ENCODE peak calls at places on chromosomes 6 and 20, in five cellular contexts. G is tibial nerve, D is suprapubic skin, P is transverse colon, I is K562. F is an unnamed sample.

GRCh38 chr20:6637160-6637579 is 130.3 kb upstream of the BMP2 start:
- DNase-seq in G (no peak), D (no peak), P (no peak), I (no peak), F (no peak)

GRCh38 chr20:62812181-62812906 is 4.5 kb upstream of the COL9A3 start:
- DNase-seq in G (no peak), D (no peak), P (no peak), I (no peak), F (no peak)

GRCh38 chr20:5608448-5609161 is 141.6 kb upstream of the SHLD1 start:
- DNase-seq in G (no peak), D (no peak), P (no peak), I (no peak), F (peak)

GRCh38 chr20:40991181-40991889 is 37.3 kb upstream of the TOP1 start:
- DNase-seq in G (no peak), D (peak), P (peak), I (no peak), F (no peak)

GRCh38 chr20:55540486-55540885 is 464.8 kb downstream of the CBLN4 start:
- DNase-seq in G (no peak), D (no peak), P (no peak), I (no peak), F (no peak)

GRCh38 chr6:126145386-126145785 is 159.0 kb downstream of the TRMT11 start:
- DNase-seq in G (no peak), D (no peak), P (no peak), I (no peak), F (no peak)

GRCh38 chr20:50073500-50073899 is 39.5 kb downstream of the UBE2V1 start:
- DNase-seq in G (no peak), D (no peak), P (no peak), I (no peak), F (no peak)

GRCh38 chr6:104625536-104625935 is 234.2 kb downstream of the HACE1 start:
- DNase-seq in G (no peak), D (no peak), P (no peak), I (no peak), F (no peak)

GRCh38 chr6:85360794-85361642 is 88.9 kb upstream of the NT5E start:
- DNase-seq in G (no peak), D (no peak), P (peak), I (no peak), F (peak)

GRCh38 chr20:64199395-64199794 is 35.1 kb downstream of the MYT1 start:
- DNase-seq in G (no peak), D (no peak), P (no peak), I (no peak), F (no peak)

GRCh38 chr6:7414811-7415210 is 25.2 kb downstream of the RIOK1 start:
- DNase-seq in G (no peak), D (no peak), P (no peak), I (no peak), F (no peak)

GRCh38 chr6:150813993-150814359 is 51.5 kb upstream of the MTHFD1L start:
- DNase-seq in G (no peak), D (no peak), P (no peak), I (no peak), F (peak)

GRCh38 chr6:26124550-26125014 is 37.4 kb downstream of the HFE start:
- DNase-seq in G (no peak), D (no peak), P (no peak), I (no peak), F (no peak)

GRCh38 chr20:62536731-62537401 is 61.1 kb upstream of the GATA5 start:
- DNase-seq in G (no peak), D (no peak), P (no peak), I (no peak), F (no peak)

GRCh38 chr6:138428943-138429616 is 25.1 kb downstream of the HEBP2 start:
- DNase-seq in G (no peak), D (no peak), P (no peak), I (peak), F (peak)

GRCh38 chr20:52746190-52746589 is 226.0 kb upstream of the TSHZ2 start:
- DNase-seq in G (no peak), D (no peak), P (no peak), I (no peak), F (no peak)

GRCh38 chr20:53872561-53873248 is 197.7 kb downstream of the BCAS1 start:
- DNase-seq in G (no peak), D (no peak), P (no peak), I (no peak), F (no peak)

GRCh38 chr6:107493158-107494057 is 3.5 kb downstream of the SOBP start:
- DNase-seq in G (no peak), D (no peak), P (no peak), I (no peak), F (no peak)

GRCh38 chr6:118163609-118164008 is 256.5 kb downstream of the SLC35F1 start:
- DNase-seq in G (no peak), D (no peak), P (no peak), I (no peak), F (no peak)

GRCh38 chr6:118168421-118168820 is 261.4 kb downstream of the SLC35F1 start:
- DNase-seq in G (no peak), D (no peak), P (no peak), I (no peak), F (no peak)

GRCh38 chr6:118161364-118161763 is 254.3 kb downstream of the SLC35F1 start:
- DNase-seq in G (no peak), D (no peak), P (no peak), I (no peak), F (no peak)

GRCh38 chr6:118165500-118165899 is 258.4 kb downstream of the SLC35F1 start:
- DNase-seq in G (no peak), D (no peak), P (no peak), I (no peak), F (no peak)
- TF ChIP-seq EP300 in G (no peak), D (no peak), P (no peak), I (no peak), F (no peak)

GRCh38 chr6:162068340-162068739 is 659.2 kb downstream of the PRKN start:
- DNase-seq in G (no peak), D (no peak), P (no peak), I (no peak), F (no peak)
- TF ChIP-seq EP300 in G (no peak), D (no peak), P (no peak), I (no peak), F (no peak)

GRCh38 chr6:113564401-113565161 is 292.6 kb upstream of the MARCKS start:
- DNase-seq in G (peak), D (peak), P (peak), I (no peak), F (no peak)
- TF ChIP-seq EP300 in G (peak), D (no peak), P (peak), I (no peak), F (no peak)

GRCh38 chr6:63447134-63447533 is 125.1 kb upstream of the LOC128125822 start:
- DNase-seq in G (no peak), D (no peak), P (no peak), I (no peak), F (no peak)
- TF ChIP-seq EP300 in G (no peak), D (no peak), P (no peak), I (no peak), F (no peak)

DNA sequence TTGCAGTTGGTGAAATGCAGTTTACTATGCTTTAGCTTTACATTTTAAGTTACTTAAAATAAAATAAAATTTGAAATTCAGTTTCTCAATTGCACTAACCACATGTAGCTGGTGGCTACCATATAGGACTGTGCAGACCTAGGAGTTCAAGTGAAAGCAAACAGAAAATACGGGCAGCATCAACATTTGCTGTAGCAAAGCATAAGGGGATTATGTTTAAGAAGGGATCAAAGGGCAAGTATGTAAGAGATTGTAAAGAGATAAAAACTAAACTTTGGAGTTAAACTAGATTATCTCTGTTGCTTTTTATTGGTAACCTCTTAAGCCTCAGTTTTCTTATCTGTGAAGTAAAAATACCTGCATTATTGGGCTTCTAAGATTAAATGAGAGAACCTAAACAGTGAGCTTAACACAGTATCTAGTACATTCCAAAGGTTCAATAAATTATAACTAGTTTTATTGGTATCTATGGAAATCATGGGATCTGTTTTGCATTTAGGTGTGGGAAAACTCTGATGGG is 81.2 kb downstream of the SPTLC3 start:
- DNase-seq in G (no peak), D (no peak), P (no peak), I (no peak), F (no peak)
- TF ChIP-seq EP300 in G (no peak), D (no peak), P (no peak), I (no peak), F (no peak)

DNA sequence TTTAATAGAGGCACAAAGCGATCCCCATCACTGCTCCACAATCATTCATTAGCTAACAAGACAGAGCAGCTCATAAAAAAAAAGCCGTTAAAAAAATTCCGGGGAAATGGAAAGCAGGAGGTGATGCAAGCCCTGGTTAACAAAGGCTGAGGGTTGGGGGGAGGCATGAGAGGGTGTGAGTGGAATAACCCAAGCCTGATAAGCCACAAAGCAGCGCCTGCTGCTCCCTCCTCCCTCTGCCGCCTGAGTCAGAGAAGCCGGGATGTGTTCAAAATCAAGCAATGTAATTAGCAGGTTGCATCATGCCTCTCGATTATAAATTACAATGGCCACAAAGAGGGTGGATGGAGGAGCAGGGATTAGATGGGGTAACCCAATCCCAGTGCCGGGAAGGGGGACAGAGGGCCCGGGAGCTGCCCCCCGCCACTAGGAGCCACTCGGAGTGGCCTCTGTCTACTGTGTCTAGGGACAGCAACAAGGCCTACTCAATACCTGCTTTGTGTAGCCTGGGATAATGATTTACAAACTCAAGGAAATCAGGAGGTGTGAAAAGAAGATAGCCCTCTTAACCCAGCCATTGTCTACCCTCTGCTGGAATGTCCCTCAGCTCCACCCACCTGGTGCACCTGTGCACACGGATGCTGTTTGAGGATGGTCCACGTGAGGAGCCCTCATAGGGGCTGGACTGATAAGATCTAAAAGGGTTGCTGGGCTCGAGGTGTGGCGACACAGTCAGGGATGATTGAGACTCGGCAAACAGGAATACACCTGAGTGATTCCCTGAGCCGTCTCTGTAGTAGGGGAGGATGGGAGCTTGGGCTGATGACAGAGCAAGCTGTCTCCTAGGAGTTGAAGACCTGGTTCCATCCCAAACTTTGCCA is 156.9 kb downstream of the VEGFA start:
- DNase-seq in G (no peak), D (no peak), P (peak), I (peak), F (peak)
- TF ChIP-seq EP300 in G (no peak), D (no peak), P (peak), I (peak), F (no peak)

F was measured in A549.